ENCODE peak calls at places on chromosomes 7 and 10, in four cellular contexts. G is HCT116, T is sciatic nerve, P is NCI-H460. R is an unnamed sample.

GRCh38 chr7:115047968-115048720 is 126.2 kb downstream of the MDFIC start:
- DNase-seq in G (no peak), T (no peak), P (no peak), R (no peak)

GRCh38 chr7:71285614-71286013 is 153.7 kb downstream of the GALNT17 start:
- DNase-seq in G (no peak), T (no peak), P (no peak), R (no peak)

GRCh38 chr7:84181628-84182027 is 13.0 kb downstream of the SEMA3A start:
- DNase-seq in G (no peak), T (no peak), P (no peak), R (no peak)

GRCh38 chr10:11180228-11180627 is 162.6 kb downstream of the CELF2 start:
- DNase-seq in G (no peak), T (no peak), P (no peak), R (no peak)

GRCh38 chr7:112207106-112207592 is 654 bp downstream of the ZNF277 start:
- DNase-seq in G (no peak), T (no peak), P (no peak), R (no peak)

GRCh38 chr10:110865804-110866482 is 5.8 kb upstream of the PDCD4 start:
- DNase-seq in G (no peak), T (no peak), P (no peak), R (no peak)

GRCh38 chr10:7272008-7272407 is 138.8 kb downstream of the SFMBT2 start:
- DNase-seq in G (no peak), T (no peak), P (no peak), R (no peak)

GRCh38 chr10:102420443-102420809 is 210 bp upstream of the FBXL15 start:
- DNase-seq in G (no peak), T (no peak), P (peak; percentile 83), R (no peak)

GRCh38 chr10:5812283-5813090 is 747 bp downstream of the GDI2 start:
- DNase-seq in G (no peak), T (peak; percentile 75), P (no peak), R (peak; percentile 78)

GRCh38 chr7:72538856-72539255 is 126.7 kb upstream of the CALN1 start:
- DNase-seq in G (peak; percentile 10), T (no peak), P (no peak), R (no peak)

GRCh38 chr10:11757452-11757819 is 15.3 kb downstream of the ECHDC3 start:
- DNase-seq in G (no peak), T (no peak), P (no peak), R (peak; percentile 82)

GRCh38 chr7:17462059-17462695 is 163.7 kb downstream of the AHR start:
- DNase-seq in G (peak; percentile 7), T (no peak), P (no peak), R (no peak)

GRCh38 chr10:86871563-86872183 is 85.7 kb downstream of the MMRN2 start:
- DNase-seq in G (no peak), T (no peak), P (no peak), R (no peak)

GRCh38 chr7:81094952-81095351 is 176.1 kb upstream of the SEMA3C start:
- DNase-seq in G (no peak), T (no peak), P (no peak), R (no peak)

GRCh38 chr10:8416192-8416701 is 361.8 kb downstream of the GATA3 start:
- DNase-seq in G (no peak), T (no peak), P (no peak), R (no peak)

GRCh38 chr10:81957976-81958375 is 83.0 kb downstream of the NRG3 start:
- DNase-seq in G (no peak), T (no peak), P (no peak), R (no peak)

GRCh38 chr10:43653746-43654145 is 5.1 kb upstream of the ZNF32 start:
- DNase-seq in G (no peak), T (no peak), P (no peak), R (no peak)

GRCh38 chr10:67794909-67795460 is 43.0 kb downstream of the DNAJC12 start:
- DNase-seq in G (no peak), T (no peak), P (no peak), R (no peak)

GRCh38 chr10:63681965-63682704 is 160.9 kb downstream of the REEP3 start:
- DNase-seq in G (no peak), T (no peak), P (no peak), R (no peak)

GRCh38 chr7:77944183-77945182 is 145.9 kb downstream of the PHTF2 start:
- DNase-seq in G (no peak), T (no peak), P (no peak), R (no peak)

GRCh38 chr7:3892686-3893085 is 591.6 kb downstream of the SDK1 start:
- DNase-seq in G (no peak), T (no peak), P (no peak), R (no peak)

GRCh38 chr10:24882047-24882698 is 70.2 kb downstream of the PRTFDC1 start:
- DNase-seq in G (no peak), T (no peak), P (no peak), R (no peak)

GRCh38 chr10:22618081-22618785 is 96.1 kb downstream of the PIP4K2A start:
- DNase-seq in G (peak; percentile 39), T (no peak), P (no peak), R (no peak)

GRCh38 chr10:69406302-69406811 is 10.4 kb downstream of the TACR2 start:
- DNase-seq in G (no peak), T (no peak), P (no peak), R (no peak)

GRCh38 chr10:85147346-85148250 is 819.2 kb downstream of the CCSER2 start:
- DNase-seq in G (no peak), T (no peak), P (no peak), R (no peak)

GRCh38 chr10:21509391-21510217 is 15.9 kb downstream of the SKIDA1 start:
- DNase-seq in G (no peak), T (no peak), P (no peak), R (no peak)

GRCh38 chr10:99815611-99816010 is 33.2 kb downstream of the ABCC2 start:
- DNase-seq in G (no peak), T (no peak), P (no peak), R (no peak)

GRCh38 chr7:39948932-39949928 is 826 bp upstream of the CDK13 start:
- DNase-seq in G (peak; percentile 99), T (peak; percentile 99), P (peak; percentile 100), R (peak; percentile 99)